ENCODE peak calls at places on chromosomes 4 and X, in five cellular contexts. One of them, this sample, is unnamed.

GRCh38 chr4:158322119-158322518 is 111.8 kb downstream of the TMEM144 start:
- DNase-seq in neural crest cell: no peak
- DNase-seq in left ventricle myocardium inferior: no peak
- DNase-seq in tibial nerve: no peak
- DNase-seq in GM23338: no peak
- DNase-seq in this sample: no peak

GRCh38 chrX:102963955-102964354 is 26.9 kb downstream of the RAB40AL start:
- DNase-seq in neural crest cell: no peak
- DNase-seq in left ventricle myocardium inferior: no peak
- DNase-seq in tibial nerve: no peak
- DNase-seq in GM23338: no peak
- DNase-seq in this sample: no peak

GRCh38 chr4:125951275-125951887 is 636.6 kb downstream of the FAT4 start:
- DNase-seq in neural crest cell: no peak
- DNase-seq in left ventricle myocardium inferior: no peak
- DNase-seq in tibial nerve: no peak
- DNase-seq in GM23338: no peak
- DNase-seq in this sample: no peak

GRCh38 chr4:70936200-70936787 is 34.1 kb downstream of the MOB1B start:
- DNase-seq in neural crest cell: no peak
- DNase-seq in left ventricle myocardium inferior: no peak
- DNase-seq in tibial nerve: no peak
- DNase-seq in GM23338: no peak
- DNase-seq in this sample: no peak

GRCh38 chrX:119541188-119541587 is 24.0 kb downstream of the STEEP1 start:
- DNase-seq in neural crest cell: no peak
- DNase-seq in left ventricle myocardium inferior: no peak
- DNase-seq in tibial nerve: no peak
- DNase-seq in GM23338: peak
- DNase-seq in this sample: no peak

GRCh38 chrX:139930923-139931645 is 1.8 kb downstream of the ATP11C start:
- DNase-seq in neural crest cell: peak
- DNase-seq in left ventricle myocardium inferior: peak
- DNase-seq in tibial nerve: no peak
- DNase-seq in GM23338: peak
- DNase-seq in this sample: no peak

GRCh38 chr4:185950891-185951290 is 118.1 kb upstream of the TLR3 start:
- DNase-seq in neural crest cell: no peak
- DNase-seq in left ventricle myocardium inferior: no peak
- DNase-seq in tibial nerve: no peak
- DNase-seq in GM23338: no peak
- DNase-seq in this sample: no peak

GRCh38 chr4:82268050-82268825 is 105.6 kb downstream of the HNRNPD start:
- DNase-seq in neural crest cell: peak
- DNase-seq in left ventricle myocardium inferior: peak
- DNase-seq in tibial nerve: no peak
- DNase-seq in GM23338: peak
- DNase-seq in this sample: no peak

GRCh38 chrX:56284269-56284668 is 52.1 kb downstream of the KLF8 start:
- DNase-seq in neural crest cell: no peak
- DNase-seq in left ventricle myocardium inferior: no peak
- DNase-seq in tibial nerve: no peak
- DNase-seq in GM23338: no peak
- DNase-seq in this sample: no peak

GRCh38 chr4:155077860-155078259 is 130.6 kb upstream of the NPY2R start:
- DNase-seq in neural crest cell: no peak
- DNase-seq in left ventricle myocardium inferior: no peak
- DNase-seq in tibial nerve: no peak
- DNase-seq in GM23338: peak
- DNase-seq in this sample: no peak

GRCh38 chr4:155072417-155072816 is 136.0 kb upstream of the NPY2R start:
- DNase-seq in neural crest cell: no peak
- DNase-seq in left ventricle myocardium inferior: no peak
- DNase-seq in tibial nerve: no peak
- DNase-seq in GM23338: no peak
- DNase-seq in this sample: no peak

GRCh38 chr4:155073852-155074251 is 134.6 kb upstream of the NPY2R start:
- DNase-seq in neural crest cell: no peak
- DNase-seq in left ventricle myocardium inferior: no peak
- DNase-seq in tibial nerve: no peak
- DNase-seq in GM23338: no peak
- DNase-seq in this sample: no peak

GRCh38 chr4:155066871-155067270 is 141.6 kb upstream of the NPY2R start:
- DNase-seq in neural crest cell: no peak
- DNase-seq in left ventricle myocardium inferior: no peak
- DNase-seq in tibial nerve: no peak
- DNase-seq in GM23338: no peak
- DNase-seq in this sample: no peak

GRCh38 chr4:155071962-155072361 is 136.5 kb upstream of the NPY2R start:
- DNase-seq in neural crest cell: no peak
- DNase-seq in left ventricle myocardium inferior: no peak
- DNase-seq in tibial nerve: no peak
- DNase-seq in GM23338: no peak
- DNase-seq in this sample: no peak
- TF ChIP-seq CTCF in neural crest cell: no peak
- TF ChIP-seq CTCF in left ventricle myocardium inferior: no peak
- TF ChIP-seq CTCF in tibial nerve: no peak
- TF ChIP-seq CTCF in GM23338: no peak
- TF ChIP-seq CTCF in this sample: no peak

DNA sequence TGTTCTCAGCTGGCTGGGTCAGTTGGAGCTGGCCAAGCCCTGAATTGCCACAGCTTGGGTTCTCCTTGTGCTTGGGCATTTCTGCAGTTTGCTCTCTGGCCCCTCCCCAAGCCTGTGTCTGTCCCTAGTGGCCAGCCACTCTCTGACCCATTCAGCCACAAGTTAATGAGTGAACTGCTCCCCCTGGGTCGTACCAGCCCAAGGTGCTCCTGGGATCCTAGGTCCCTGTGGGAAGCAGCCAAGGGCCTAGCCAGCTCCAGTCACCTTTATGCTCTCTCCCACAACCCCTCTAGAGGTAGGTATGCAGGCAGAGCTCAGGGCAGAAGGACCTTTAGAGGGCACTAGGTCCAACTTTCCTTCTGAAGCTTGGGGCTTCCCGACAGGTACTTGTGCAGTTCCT is 51.5 kb downstream of the STARD8 start:
- DNase-seq in neural crest cell: no peak
- DNase-seq in left ventricle myocardium inferior: no peak
- DNase-seq in tibial nerve: no peak
- DNase-seq in GM23338: no peak
- DNase-seq in this sample: no peak
- TF ChIP-seq CTCF in neural crest cell: no peak
- TF ChIP-seq CTCF in left ventricle myocardium inferior: no peak
- TF ChIP-seq CTCF in tibial nerve: no peak
- TF ChIP-seq CTCF in GM23338: no peak
- TF ChIP-seq CTCF in this sample: no peak

DNA sequence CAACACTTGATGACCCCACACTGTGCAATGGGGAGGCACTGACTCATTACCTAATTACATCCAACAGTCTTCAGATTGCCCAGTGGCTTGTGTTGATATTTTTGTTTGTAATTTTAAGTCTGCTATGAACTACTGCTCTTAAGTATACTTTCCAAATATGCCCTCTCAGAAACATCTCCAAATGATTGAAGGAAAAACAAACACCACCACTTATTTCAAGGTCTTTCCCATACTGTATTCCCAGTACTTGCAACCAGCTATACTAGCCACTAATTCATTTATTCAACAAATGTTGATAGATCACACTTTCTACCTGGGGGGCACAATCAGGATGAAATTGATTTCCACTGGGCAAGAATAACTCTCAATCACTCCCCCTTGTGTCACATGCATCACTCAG is 302.2 kb upstream of the CPEB2 start:
- DNase-seq in neural crest cell: no peak
- DNase-seq in left ventricle myocardium inferior: no peak
- DNase-seq in tibial nerve: no peak
- DNase-seq in GM23338: no peak
- DNase-seq in this sample: no peak
- TF ChIP-seq CTCF in neural crest cell: no peak
- TF ChIP-seq CTCF in left ventricle myocardium inferior: no peak
- TF ChIP-seq CTCF in tibial nerve: no peak
- TF ChIP-seq CTCF in GM23338: no peak
- TF ChIP-seq CTCF in this sample: no peak

DNA sequence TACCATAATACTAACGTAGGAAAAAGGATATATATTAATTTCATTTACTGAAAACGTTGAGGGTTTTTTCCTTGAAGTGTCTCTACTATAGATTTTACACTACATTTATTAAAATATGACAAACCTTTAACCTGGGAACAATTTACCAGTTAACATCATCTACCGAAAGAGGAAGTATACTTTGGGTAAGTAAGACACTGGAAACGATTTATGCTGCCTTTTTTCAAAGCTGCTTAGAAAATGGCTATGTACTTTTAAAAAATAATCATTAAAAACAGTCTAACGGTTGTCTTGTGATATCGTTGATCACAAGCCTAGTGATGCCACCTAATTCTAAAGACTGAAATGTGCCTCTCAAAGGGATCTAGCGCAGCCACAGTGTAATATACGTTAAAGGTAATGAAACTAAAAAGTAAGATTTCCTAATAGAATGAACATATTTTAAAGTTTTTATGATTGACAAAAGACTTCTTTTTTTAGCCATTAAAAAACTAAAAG is 50.4 kb downstream of the STX18 start:
- DNase-seq in neural crest cell: no peak
- DNase-seq in left ventricle myocardium inferior: no peak
- DNase-seq in tibial nerve: no peak
- DNase-seq in GM23338: no peak
- DNase-seq in this sample: no peak
- TF ChIP-seq CTCF in neural crest cell: no peak
- TF ChIP-seq CTCF in left ventricle myocardium inferior: no peak
- TF ChIP-seq CTCF in tibial nerve: no peak
- TF ChIP-seq CTCF in GM23338: no peak
- TF ChIP-seq CTCF in this sample: no peak

GRCh38 chrX:114712466-114712865 is 128.6 kb downstream of the HTR2C start:
- DNase-seq in neural crest cell: no peak
- DNase-seq in left ventricle myocardium inferior: no peak
- DNase-seq in tibial nerve: no peak
- DNase-seq in GM23338: no peak
- DNase-seq in this sample: no peak

DNA sequence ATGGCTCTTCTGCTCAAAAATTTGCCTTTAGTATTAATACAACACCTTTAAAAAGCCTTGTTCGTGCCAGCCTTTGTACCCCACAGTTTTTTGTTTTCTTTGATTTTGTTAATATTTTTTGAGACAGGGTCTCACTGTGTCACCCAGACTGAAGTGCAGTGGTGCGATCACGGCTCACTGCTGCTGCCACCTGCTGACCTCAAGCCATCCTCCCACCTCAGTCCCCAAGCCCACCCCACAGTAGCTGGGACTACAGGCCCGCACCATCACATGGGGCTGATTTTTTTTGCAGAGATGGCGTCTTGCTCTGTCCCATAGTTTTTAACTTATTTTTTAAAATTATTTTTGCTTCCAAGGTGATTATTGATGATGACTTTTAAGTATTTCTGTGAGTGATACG is 134.0 kb downstream of the HTR2C start:
- DNase-seq in neural crest cell: peak
- DNase-seq in left ventricle myocardium inferior: no peak
- DNase-seq in tibial nerve: no peak
- DNase-seq in GM23338: peak
- DNase-seq in this sample: no peak
- TF ChIP-seq CTCF in neural crest cell: peak
- TF ChIP-seq CTCF in left ventricle myocardium inferior: no peak
- TF ChIP-seq CTCF in tibial nerve: no peak
- TF ChIP-seq CTCF in GM23338: no peak
- TF ChIP-seq CTCF in this sample: peak

This sample was measured in D721Med.